ENCODE peak calls at places on chromosomes 16 and 17, in seven cellular contexts. One of them, this sample, is unnamed.

GRCh38 chr16:11636172-11636721 is 32.0 kb upstream of the SNN start:
- DNase-seq in IMR-90: no peak
- DNase-seq in NCI-H460: no peak
- DNase-seq in GM10248: no peak
- DNase-seq in nephron progenitor cell: no peak
- DNase-seq in T-helper 2 cell: no peak
- DNase-seq in SK-N-SH: no peak
- DNase-seq in this sample: peak

GRCh38 chr16:17591655-17592405 is 121.1 kb upstream of the XYLT1 start:
- DNase-seq in IMR-90: no peak
- DNase-seq in NCI-H460: no peak
- DNase-seq in GM10248: no peak
- DNase-seq in nephron progenitor cell: no peak
- DNase-seq in T-helper 2 cell: no peak
- DNase-seq in SK-N-SH: peak
- DNase-seq in this sample: no peak

GRCh38 chr17:50469671-50470305 is 1.1 kb upstream of the CHAD start:
- DNase-seq in IMR-90: no peak
- DNase-seq in NCI-H460: no peak
- DNase-seq in GM10248: no peak
- DNase-seq in nephron progenitor cell: no peak
- DNase-seq in T-helper 2 cell: no peak
- DNase-seq in SK-N-SH: peak
- DNase-seq in this sample: peak

GRCh38 chr17:73175962-73176565 is 11.3 kb downstream of the SSTR2 start:
- DNase-seq in IMR-90: no peak
- DNase-seq in NCI-H460: no peak
- DNase-seq in GM10248: no peak
- DNase-seq in nephron progenitor cell: no peak
- DNase-seq in T-helper 2 cell: no peak
- DNase-seq in SK-N-SH: no peak
- DNase-seq in this sample: no peak

GRCh38 chr17:19379306-19380075 is 1.2 kb downstream of the MAPK7 start:
- DNase-seq in IMR-90: no peak
- DNase-seq in NCI-H460: no peak
- DNase-seq in GM10248: no peak
- DNase-seq in nephron progenitor cell: no peak
- DNase-seq in T-helper 2 cell: no peak
- DNase-seq in SK-N-SH: no peak
- DNase-seq in this sample: no peak

GRCh38 chr17:8618825-8619224 is 11.7 kb downstream of the MYH10 start:
- DNase-seq in IMR-90: no peak
- DNase-seq in NCI-H460: no peak
- DNase-seq in GM10248: no peak
- DNase-seq in nephron progenitor cell: no peak
- DNase-seq in T-helper 2 cell: no peak
- DNase-seq in SK-N-SH: no peak
- DNase-seq in this sample: no peak

GRCh38 chr16:87652386-87652785 is 50.1 kb downstream of the JPH3 start:
- DNase-seq in IMR-90: no peak
- DNase-seq in NCI-H460: no peak
- DNase-seq in GM10248: no peak
- DNase-seq in nephron progenitor cell: no peak
- DNase-seq in T-helper 2 cell: no peak
- DNase-seq in SK-N-SH: no peak
- DNase-seq in this sample: no peak

GRCh38 chr17:19508327-19508867 is 25.3 kb upstream of the SLC47A1 start:
- DNase-seq in IMR-90: no peak
- DNase-seq in NCI-H460: no peak
- DNase-seq in GM10248: peak
- DNase-seq in nephron progenitor cell: peak
- DNase-seq in T-helper 2 cell: peak
- DNase-seq in SK-N-SH: peak
- DNase-seq in this sample: peak

GRCh38 chr16:88424536-88425230 is 28.4 kb upstream of the ZFPM1 start:
- DNase-seq in IMR-90: no peak
- DNase-seq in NCI-H460: no peak
- DNase-seq in GM10248: no peak
- DNase-seq in nephron progenitor cell: no peak
- DNase-seq in T-helper 2 cell: no peak
- DNase-seq in SK-N-SH: no peak
- DNase-seq in this sample: peak

GRCh38 chr17:59506907-59507726 is 58.3 kb upstream of the DHX40 start:
- DNase-seq in IMR-90: peak
- DNase-seq in NCI-H460: no peak
- DNase-seq in GM10248: no peak
- DNase-seq in nephron progenitor cell: no peak
- DNase-seq in T-helper 2 cell: no peak
- DNase-seq in SK-N-SH: no peak
- DNase-seq in this sample: no peak

GRCh38 chr17:29588561-29589411 is 662 bp downstream of the GIT1 start:
- DNase-seq in IMR-90: peak
- DNase-seq in NCI-H460: no peak
- DNase-seq in GM10248: peak
- DNase-seq in nephron progenitor cell: no peak
- DNase-seq in T-helper 2 cell: no peak
- DNase-seq in SK-N-SH: peak
- DNase-seq in this sample: peak

GRCh38 chr17:64572682-64573154 is 65.9 kb downstream of the CEP95 start:
- DNase-seq in IMR-90: peak
- DNase-seq in NCI-H460: peak
- DNase-seq in GM10248: no peak
- DNase-seq in nephron progenitor cell: no peak
- DNase-seq in T-helper 2 cell: no peak
- DNase-seq in SK-N-SH: no peak
- DNase-seq in this sample: no peak

GRCh38 chr17:83152745-83153611 is 73.6 kb downstream of the METRNL start:
- DNase-seq in IMR-90: no peak
- DNase-seq in NCI-H460: no peak
- DNase-seq in GM10248: peak
- DNase-seq in nephron progenitor cell: no peak
- DNase-seq in T-helper 2 cell: no peak
- DNase-seq in SK-N-SH: peak
- DNase-seq in this sample: peak

GRCh38 chr16:49638696-49639629 is 216.9 kb downstream of the ZNF423 start:
- DNase-seq in IMR-90: peak
- DNase-seq in NCI-H460: no peak
- DNase-seq in GM10248: no peak
- DNase-seq in nephron progenitor cell: peak
- DNase-seq in T-helper 2 cell: no peak
- DNase-seq in SK-N-SH: peak
- DNase-seq in this sample: no peak